ENCODE peak calls at places on chromosomes 7 and 10, in six cellular contexts. One of them, this sample, is unnamed.

GRCh38 chr10:50291261-50291850 is 40.0 kb upstream of the ASAH2 start:
- ATAC-seq in upper lobe of left lung: no peak
- ATAC-seq in GM12878: peak
- ATAC-seq in K562: peak
- ATAC-seq in HepG2: no peak
- ATAC-seq in HCT116: no peak
- ATAC-seq in this sample: no peak

GRCh38 chr7:12067156-12067831 is 143.8 kb upstream of the TMEM106B start:
- ATAC-seq in HepG2: peak
- ATAC-seq in HCT116: peak
- ATAC-seq in K562: peak
- ATAC-seq in GM12878: peak
- ATAC-seq in upper lobe of left lung: peak
- ATAC-seq in this sample: no peak

GRCh38 chr7:25949672-25950487 is 202.1 kb upstream of the NFE2L3 start:
- ATAC-seq in K562: peak
- ATAC-seq in upper lobe of left lung: no peak
- ATAC-seq in HCT116: no peak
- ATAC-seq in HepG2: peak
- ATAC-seq in GM12878: peak
- ATAC-seq in this sample: no peak

GRCh38 chr7:46649896-46650295 is 728.8 kb upstream of the IGFBP3 start:
- ATAC-seq in upper lobe of left lung: no peak
- ATAC-seq in GM12878: no peak
- ATAC-seq in K562: no peak
- ATAC-seq in HCT116: no peak
- ATAC-seq in HepG2: no peak
- ATAC-seq in this sample: no peak

GRCh38 chr10:111732116-111732785 is 451.3 kb downstream of the GPAM start:
- ATAC-seq in HCT116: no peak
- ATAC-seq in HepG2: no peak
- ATAC-seq in K562: no peak
- ATAC-seq in GM12878: no peak
- ATAC-seq in upper lobe of left lung: no peak
- ATAC-seq in this sample: no peak

GRCh38 chr10:61187601-61188000 is 243.6 kb upstream of the RHOBTB1 start:
- ATAC-seq in HepG2: no peak
- ATAC-seq in K562: no peak
- ATAC-seq in upper lobe of left lung: no peak
- ATAC-seq in HCT116: no peak
- ATAC-seq in GM12878: no peak
- ATAC-seq in this sample: no peak

GRCh38 chr7:47954231-47954911 is 6.1 kb upstream of the PKD1L1 start:
- ATAC-seq in HCT116: no peak
- ATAC-seq in upper lobe of left lung: no peak
- ATAC-seq in GM12878: peak
- ATAC-seq in K562: no peak
- ATAC-seq in HepG2: no peak
- ATAC-seq in this sample: no peak

GRCh38 chr10:5466451-5466996 is 32.8 kb downstream of the CALML5 start:
- ATAC-seq in HCT116: no peak
- ATAC-seq in K562: peak
- ATAC-seq in upper lobe of left lung: peak
- ATAC-seq in GM12878: no peak
- ATAC-seq in HepG2: peak
- ATAC-seq in this sample: peak

GRCh38 chr7:96727534-96728088 is 18.0 kb upstream of the SEM1 start:
- ATAC-seq in upper lobe of left lung: no peak
- ATAC-seq in GM12878: no peak
- ATAC-seq in K562: no peak
- ATAC-seq in HCT116: no peak
- ATAC-seq in HepG2: no peak
- ATAC-seq in this sample: no peak

GRCh38 chr7:18494821-18495408 is 634 bp upstream of the HDAC9 start:
- ATAC-seq in K562: no peak
- ATAC-seq in GM12878: peak
- ATAC-seq in HepG2: no peak
- ATAC-seq in upper lobe of left lung: no peak
- ATAC-seq in HCT116: no peak
- ATAC-seq in this sample: no peak

GRCh38 chr10:6195376-6195775 is 7.4 kb upstream of the PFKFB3 start:
- ATAC-seq in upper lobe of left lung: no peak
- ATAC-seq in HepG2: no peak
- ATAC-seq in K562: no peak
- ATAC-seq in GM12878: no peak
- ATAC-seq in HCT116: no peak
- ATAC-seq in this sample: no peak

GRCh38 chr7:92621641-92622429 is 31.6 kb upstream of the FAM133B start:
- ATAC-seq in HepG2: peak
- ATAC-seq in upper lobe of left lung: no peak
- ATAC-seq in K562: peak
- ATAC-seq in HCT116: peak
- ATAC-seq in GM12878: peak
- ATAC-seq in this sample: peak

GRCh38 chr10:8181496-8182174 is 127.1 kb downstream of the GATA3 start:
- ATAC-seq in upper lobe of left lung: no peak
- ATAC-seq in K562: no peak
- ATAC-seq in GM12878: no peak
- ATAC-seq in HCT116: no peak
- ATAC-seq in HepG2: peak
- ATAC-seq in this sample: no peak

GRCh38 chr10:86401588-86402282 is 35.1 kb upstream of the GRID1 start:
- ATAC-seq in HepG2: peak
- ATAC-seq in HCT116: peak
- ATAC-seq in GM12878: peak
- ATAC-seq in upper lobe of left lung: no peak
- ATAC-seq in K562: no peak
- ATAC-seq in this sample: no peak

GRCh38 chr7:24824896-24825295 is 67.6 kb upstream of the GSDME start:
- ATAC-seq in K562: no peak
- ATAC-seq in upper lobe of left lung: no peak
- ATAC-seq in GM12878: no peak
- ATAC-seq in HepG2: no peak
- ATAC-seq in HCT116: no peak
- ATAC-seq in this sample: no peak

GRCh38 chr10:86757110-86757790 is 831 bp downstream of the BMPR1A start:
- ATAC-seq in K562: no peak
- ATAC-seq in HCT116: peak
- ATAC-seq in upper lobe of left lung: no peak
- ATAC-seq in HepG2: no peak
- ATAC-seq in GM12878: no peak
- ATAC-seq in this sample: peak

GRCh38 chr7:16734148-16734726 is 19.3 kb upstream of the TSPAN13 start:
- ATAC-seq in HepG2: no peak
- ATAC-seq in HCT116: no peak
- ATAC-seq in K562: peak
- ATAC-seq in GM12878: no peak
- ATAC-seq in upper lobe of left lung: peak
- ATAC-seq in this sample: no peak

GRCh38 chr7:98617051-98617959 is at the start of gene NPTX2:
- ATAC-seq in K562: no peak
- ATAC-seq in HCT116: no peak
- ATAC-seq in GM12878: no peak
- ATAC-seq in HepG2: no peak
- ATAC-seq in upper lobe of left lung: no peak
- ATAC-seq in this sample: peak

GRCh38 chr7:159036916-159037605 is 107.6 kb downstream of the VIPR2 start:
- ATAC-seq in K562: peak
- ATAC-seq in HCT116: no peak
- ATAC-seq in GM12878: no peak
- ATAC-seq in upper lobe of left lung: no peak
- ATAC-seq in HepG2: peak
- ATAC-seq in this sample: no peak

GRCh38 chr10:130867446-130868194 is 443.9 kb downstream of the TCERG1L start:
- ATAC-seq in HCT116: no peak
- ATAC-seq in K562: no peak
- ATAC-seq in GM12878: no peak
- ATAC-seq in HepG2: no peak
- ATAC-seq in upper lobe of left lung: no peak
- ATAC-seq in this sample: no peak

GRCh38 chr10:33153968-33154327 is 180.5 kb downstream of the NRP1 start:
- ATAC-seq in HepG2: no peak
- ATAC-seq in K562: no peak
- ATAC-seq in GM12878: no peak
- ATAC-seq in upper lobe of left lung: no peak
- ATAC-seq in HCT116: no peak
- ATAC-seq in this sample: no peak

GRCh38 chr10:52121688-52122087 is 192.4 kb upstream of the DKK1 start:
- ATAC-seq in GM12878: no peak
- ATAC-seq in HCT116: no peak
- ATAC-seq in HepG2: no peak
- ATAC-seq in upper lobe of left lung: no peak
- ATAC-seq in K562: no peak
- ATAC-seq in this sample: no peak

GRCh38 chr10:133372507-133372906 is 647 bp downstream of the ECHS1 start:
- ATAC-seq in HepG2: peak
- ATAC-seq in GM12878: no peak
- ATAC-seq in K562: no peak
- ATAC-seq in HCT116: no peak
- ATAC-seq in upper lobe of left lung: no peak
- ATAC-seq in this sample: no peak

GRCh38 chr10:105757302-105757701 is 1116.2 kb downstream of the SORCS3 start:
- ATAC-seq in HCT116: no peak
- ATAC-seq in K562: no peak
- ATAC-seq in HepG2: no peak
- ATAC-seq in upper lobe of left lung: no peak
- ATAC-seq in GM12878: no peak
- ATAC-seq in this sample: no peak

GRCh38 chr10:96789571-96790108 is 42.5 kb upstream of the LCOR start:
- ATAC-seq in K562: peak
- ATAC-seq in HepG2: peak
- ATAC-seq in GM12878: peak
- ATAC-seq in HCT116: peak
- ATAC-seq in upper lobe of left lung: no peak
- ATAC-seq in this sample: no peak

GRCh38 chr7:123622660-123623386 is 21.2 kb downstream of the ASB15 start:
- ATAC-seq in HepG2: peak
- ATAC-seq in K562: peak
- ATAC-seq in HCT116: no peak
- ATAC-seq in GM12878: no peak
- ATAC-seq in upper lobe of left lung: no peak
- ATAC-seq in this sample: no peak

GRCh38 chr10:70309661-70310060 is 25.9 kb upstream of the NPFFR1 start:
- ATAC-seq in HCT116: no peak
- ATAC-seq in K562: no peak
- ATAC-seq in upper lobe of left lung: peak
- ATAC-seq in HepG2: no peak
- ATAC-seq in GM12878: no peak
- ATAC-seq in this sample: no peak

GRCh38 chr7:36138209-36138608 is 14.8 kb upstream of the EEPD1 start:
- ATAC-seq in GM12878: no peak
- ATAC-seq in K562: no peak
- ATAC-seq in HepG2: no peak
- ATAC-seq in HCT116: no peak
- ATAC-seq in upper lobe of left lung: no peak
- ATAC-seq in this sample: no peak

GRCh38 chr10:11853468-11853867 is 30.3 kb downstream of the PROSER2 start:
- ATAC-seq in HCT116: peak
- ATAC-seq in upper lobe of left lung: no peak
- ATAC-seq in K562: peak
- ATAC-seq in GM12878: peak
- ATAC-seq in HepG2: no peak
- ATAC-seq in this sample: no peak

GRCh38 chr10:69552268-69552667 is 21.0 kb downstream of the NEUROG3 start:
- ATAC-seq in K562: no peak
- ATAC-seq in HepG2: no peak
- ATAC-seq in HCT116: no peak
- ATAC-seq in upper lobe of left lung: no peak
- ATAC-seq in GM12878: no peak
- ATAC-seq in this sample: no peak

DNA sequence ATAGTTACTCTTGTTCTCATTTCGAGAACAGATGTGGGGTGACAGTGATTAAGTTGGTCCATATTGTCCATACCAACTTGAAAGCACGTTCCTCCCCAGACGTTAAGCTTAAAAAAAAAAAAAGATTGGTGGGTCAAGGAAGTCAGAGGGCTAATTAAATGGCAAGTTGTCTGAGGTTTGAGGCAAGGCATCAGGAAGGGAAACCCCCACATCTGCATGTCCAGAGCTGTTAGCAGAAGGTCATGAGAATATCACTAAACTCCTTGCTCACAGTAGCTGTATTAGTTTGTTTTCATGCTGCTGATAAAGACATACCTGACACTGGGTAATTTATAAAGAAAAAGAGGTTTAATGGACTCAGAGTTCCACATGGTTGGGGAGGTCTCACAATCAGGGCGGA is 415.6 kb upstream of the FZD8 start:
- ATAC-seq in HCT116: no peak
- ATAC-seq in K562: no peak
- ATAC-seq in GM12878: no peak
- ATAC-seq in HepG2: no peak
- ATAC-seq in upper lobe of left lung: no peak
- ATAC-seq in this sample: no peak
- TF ChIP-seq POLR2AphosphoS5 in HCT116: no peak
- TF ChIP-seq POLR2AphosphoS5 in K562: no peak
- TF ChIP-seq POLR2AphosphoS5 in GM12878: no peak
- TF ChIP-seq POLR2AphosphoS5 in HepG2: no peak
- TF ChIP-seq POLR2AphosphoS5 in upper lobe of left lung: no peak
- TF ChIP-seq POLR2AphosphoS5 in this sample: no peak

DNA sequence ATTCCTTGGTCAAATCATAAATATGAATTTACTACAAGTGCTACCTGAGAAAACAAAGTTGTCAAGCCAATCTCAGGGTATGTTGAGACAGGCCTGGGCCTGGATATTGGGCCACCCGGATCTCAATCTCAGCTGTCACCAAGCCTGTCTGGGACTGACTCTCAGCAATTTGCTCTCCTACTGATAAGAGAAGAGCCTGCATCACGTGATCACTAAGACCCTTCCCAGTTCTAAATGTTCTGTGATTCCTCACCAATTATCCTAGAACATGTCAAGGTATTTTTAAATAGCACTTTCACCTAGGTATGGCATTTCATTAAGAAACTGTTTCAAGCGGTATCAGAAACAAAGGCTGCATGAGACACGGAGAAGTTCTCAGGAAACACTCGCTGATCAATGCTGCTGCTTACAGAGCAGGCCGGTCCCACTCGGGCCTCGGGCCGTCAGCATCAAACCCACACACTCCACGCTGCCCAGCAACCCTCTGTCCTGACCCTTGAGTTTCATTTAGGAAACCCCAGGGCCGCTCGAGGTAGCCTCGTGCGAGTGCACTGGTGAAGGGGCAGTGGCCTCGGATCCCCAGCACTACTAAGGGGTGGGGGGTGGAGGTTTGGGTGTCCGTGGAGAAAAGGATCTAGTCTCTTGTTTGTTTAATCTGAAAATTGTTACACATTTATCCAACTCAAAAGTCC is 4.1 kb downstream of the KLF6 start:
- ATAC-seq in K562: no peak
- ATAC-seq in HepG2: no peak
- ATAC-seq in HCT116: no peak
- ATAC-seq in upper lobe of left lung: no peak
- ATAC-seq in GM12878: no peak
- ATAC-seq in this sample: no peak
- TF ChIP-seq POLR2A in K562: no peak
- TF ChIP-seq POLR2A in HepG2: no peak
- TF ChIP-seq POLR2A in HCT116: no peak
- TF ChIP-seq POLR2A in upper lobe of left lung: no peak
- TF ChIP-seq POLR2A in GM12878: no peak
- TF ChIP-seq POLR2A in this sample: peak

GRCh38 chr10:88234332-88234731 is 348.8 kb downstream of the RNLS start:
- ATAC-seq in HepG2: no peak
- ATAC-seq in HCT116: no peak
- ATAC-seq in upper lobe of left lung: no peak
- ATAC-seq in GM12878: no peak
- ATAC-seq in K562: no peak
- ATAC-seq in this sample: no peak
- TF ChIP-seq POLR2AphosphoS5 in HepG2: no peak
- TF ChIP-seq POLR2AphosphoS5 in HCT116: no peak
- TF ChIP-seq POLR2AphosphoS5 in upper lobe of left lung: no peak
- TF ChIP-seq POLR2AphosphoS5 in GM12878: no peak
- TF ChIP-seq POLR2AphosphoS5 in K562: no peak
- TF ChIP-seq POLR2AphosphoS5 in this sample: no peak

GRCh38 chr10:125341611-125342010 is 181.2 kb upstream of the CTBP2 start:
- ATAC-seq in K562: no peak
- ATAC-seq in upper lobe of left lung: no peak
- ATAC-seq in HepG2: no peak
- ATAC-seq in GM12878: no peak
- ATAC-seq in HCT116: no peak
- ATAC-seq in this sample: no peak
- TF ChIP-seq POLR2A in K562: no peak
- TF ChIP-seq POLR2A in upper lobe of left lung: no peak
- TF ChIP-seq POLR2A in HepG2: no peak
- TF ChIP-seq POLR2A in GM12878: no peak
- TF ChIP-seq POLR2A in HCT116: no peak
- TF ChIP-seq POLR2A in this sample: no peak

This sample was measured in gastroesophageal sphincter.